ENCODE peak calls at places on chromosomes 7 and 10, in six cellular contexts. V is neuronal stem cell, Q is IMR-90, J is H1, Z is mesendoderm, O is H9. B is an unnamed sample. For H3K4me1, the result is how much of the 10 kb centered on the place peaks cover.

GRCh38 chr10:126216221-126216701 is 172.0 kb downstream of the ADAM12 start:
- DNase-seq in V (no peak), Q (peak), O (no peak), J (no peak), Z (peak), B (peak)

GRCh38 chr10:61128196-61128595 is 184.2 kb upstream of the RHOBTB1 start:
- DNase-seq in Z (no peak), Q (no peak), J (no peak), V (no peak), O (no peak), B (no peak)

GRCh38 chr10:33155720-33156638 is 178.5 kb downstream of the NRP1 start:
- DNase-seq in Q (peak), J (no peak), V (no peak), O (no peak), Z (peak), B (peak)

GRCh38 chr7:142085428-142085827 is 26.1 kb upstream of the MGAM2 start:
- DNase-seq in Z (no peak), V (no peak), J (no peak), Q (no peak), O (no peak), B (no peak)

GRCh38 chr10:35006836-35007235 is 83.3 kb downstream of the CUL2 start:
- DNase-seq in Q (peak), V (no peak), O (no peak), Z (no peak), J (no peak), B (peak)

GRCh38 chr10:132880148-132880981 is 62.0 kb downstream of the CFAP46 start:
- DNase-seq in Q (no peak), J (peak), V (no peak), Z (no peak), O (peak), B (no peak)

GRCh38 chr7:42081672-42082071 is 155.3 kb downstream of the GLI3 start:
- DNase-seq in Z (no peak), O (no peak), Q (no peak), J (no peak), V (no peak), B (no peak)

GRCh38 chr7:129664029-129665012 is 52.8 kb downstream of the NRF1 start:
- DNase-seq in O (no peak), J (no peak), V (no peak), Q (peak), Z (peak), B (peak)

GRCh38 chr10:58266003-58266825 is 1.5 kb downstream of the IPMK start:
- DNase-seq in J (no peak), Q (peak), V (no peak), O (no peak), Z (peak), B (peak)

GRCh38 chr7:46256870-46257528 is 335.9 kb upstream of the IGFBP3 start:
- DNase-seq in O (no peak), Z (no peak), V (no peak), J (no peak), Q (no peak), B (peak)

GRCh38 chr10:70604106-70604505 is 1.6 kb upstream of the PRF1 start:
- DNase-seq in J (no peak), Q (no peak), Z (no peak), O (no peak), V (no peak), B (no peak)

GRCh38 chr7:3272691-3273141 is 28.3 kb upstream of the SDK1 start:
- DNase-seq in J (no peak), V (no peak), Z (no peak), Q (peak), O (no peak), B (peak)

GRCh38 chr10:118983263-118983662 is 46.3 kb upstream of the NANOS1 start:
- DNase-seq in V (no peak), J (no peak), Z (no peak), Q (no peak), O (peak), B (no peak)

GRCh38 chr10:6781133-6781770 is 201.2 kb upstream of the PRKCQ start:
- DNase-seq in Z (no peak), Q (no peak), J (no peak), O (no peak), V (no peak), B (no peak)

GRCh38 chr10:105691811-105692210 is 1050.7 kb downstream of the SORCS3 start:
- DNase-seq in Q (no peak), J (no peak), O (no peak), Z (peak), V (peak), B (no peak)

GRCh38 chr10:21184216-21184615 is 287.1 kb upstream of the NEBL start:
- DNase-seq in Q (no peak), V (no peak), J (no peak), O (no peak), Z (no peak), B (peak)

GRCh38 chr7:158549176-158549833 is 38.3 kb downstream of the PTPRN2 start:
- DNase-seq in V (no peak), O (peak), Q (no peak), J (no peak), Z (peak), B (no peak)

GRCh38 chr10:93106631-93107072 is 33.0 kb downstream of the CYP26A1 start:
- DNase-seq in Q (peak), V (no peak), Z (no peak), O (no peak), J (no peak), B (peak)

GRCh38 chr10:5538892-5539651 is 14.3 kb downstream of the CALML3 start:
- DNase-seq in J (no peak), O (no peak), Q (no peak), Z (no peak), V (no peak), B (peak)

GRCh38 chr10:29102233-29102632 is 186.6 kb upstream of the LYZL1 start:
- DNase-seq in J (no peak), Z (no peak), O (no peak), Q (no peak), V (no peak), B (peak)

GRCh38 chr7:55593515-55594318 is 21.4 kb upstream of the VOPP1 start:
- DNase-seq in Q (peak), J (peak), O (peak), V (peak), Z (peak), B (peak)

GRCh38 chr7:64602086-64602485 is 39.2 kb upstream of the ZNF680 start:
- DNase-seq in O (no peak), Z (no peak), V (no peak), Q (peak), J (no peak), B (no peak)

GRCh38 chr7:29442146-29442545 is 121.5 kb upstream of the PRR15 start:
- DNase-seq in O (peak), Z (peak), J (no peak), Q (no peak), V (peak), B (no peak)

GRCh38 chr7:85172530-85172941 is 14.3 kb downstream of the SEMA3D start:
- DNase-seq in Q (peak), Z (no peak), V (no peak), O (no peak), J (no peak), B (peak)

GRCh38 chr10:89921422-89921821 is 220.0 kb downstream of the KIF20B start:
- DNase-seq in V (no peak), Z (peak), Q (no peak), O (no peak), J (no peak), B (no peak)

GRCh38 chr7:50153141-50153540 is 60.1 kb upstream of the ZPBP start:
- DNase-seq in V (no peak), J (no peak), O (no peak), Q (no peak), Z (no peak), B (peak)

GRCh38 chr7:50149364-50149763 is 56.3 kb upstream of the ZPBP start:
- DNase-seq in O (no peak), Z (no peak), V (no peak), J (no peak), Q (no peak), B (no peak)

GRCh38 chr7:50152486-50152885 is 59.4 kb upstream of the ZPBP start:
- DNase-seq in O (no peak), Z (no peak), V (no peak), J (no peak), Q (no peak), B (no peak)

GRCh38 chr7:50147952-50148351 is 54.9 kb upstream of the ZPBP start:
- DNase-seq in Q (no peak), O (no peak), J (no peak), V (no peak), Z (no peak), B (no peak)

GRCh38 chr7:50151661-50152060 is 58.6 kb upstream of the ZPBP start:
- DNase-seq in O (no peak), Q (no peak), Z (no peak), V (no peak), J (no peak), B (no peak)
- H3K4me1 ChIP-seq in O (under half), Q (under half), Z (under half), V (under half), J (under half), B (under half)

GRCh38 chr10:63457576-63457975 is 8.2 kb downstream of the JMJD1C start:
- DNase-seq in O (no peak), J (no peak), Q (no peak), Z (no peak), V (no peak), B (no peak)
- H2BK15ac ChIP-seq in O (no peak), J (no peak), Q (no peak), Z (no peak), V (no peak), B (no peak)

GRCh38 chr7:104980440-104980839 is 33.6 kb upstream of the KMT2E start:
- DNase-seq in Z (no peak), J (no peak), Q (no peak), O (no peak), V (no peak), B (no peak)
- H3K4me1 ChIP-seq in Z (under half), J (under half), Q (under half), O (under half), V (under half), B (under half)

GRCh38 chr10:102580230-102580629 is 64.0 kb upstream of the TRIM8 start:
- DNase-seq in O (no peak), V (no peak), Z (peak), J (no peak), Q (peak), B (peak)

GRCh38 chr10:102579206-102579790 is 65.0 kb upstream of the TRIM8 start:
- DNase-seq in Z (no peak), Q (peak), V (no peak), O (no peak), J (no peak), B (no peak)

GRCh38 chr10:102583435-102584417 is 60.6 kb upstream of the TRIM8 start:
- DNase-seq in Q (peak), J (peak), Z (peak), V (peak), O (peak), B (peak)

GRCh38 chr10:102582181-102582580 is 62.1 kb upstream of the TRIM8 start:
- DNase-seq in Z (no peak), V (no peak), Q (no peak), O (no peak), J (no peak), B (no peak)

GRCh38 chr10:102581401-102581800 is 62.9 kb upstream of the TRIM8 start:
- DNase-seq in O (no peak), Z (no peak), Q (no peak), V (no peak), J (no peak), B (no peak)
- H2BK15ac ChIP-seq in O (no peak), Z (no peak), Q (no peak), V (no peak), J (no peak), B (no peak)

DNA sequence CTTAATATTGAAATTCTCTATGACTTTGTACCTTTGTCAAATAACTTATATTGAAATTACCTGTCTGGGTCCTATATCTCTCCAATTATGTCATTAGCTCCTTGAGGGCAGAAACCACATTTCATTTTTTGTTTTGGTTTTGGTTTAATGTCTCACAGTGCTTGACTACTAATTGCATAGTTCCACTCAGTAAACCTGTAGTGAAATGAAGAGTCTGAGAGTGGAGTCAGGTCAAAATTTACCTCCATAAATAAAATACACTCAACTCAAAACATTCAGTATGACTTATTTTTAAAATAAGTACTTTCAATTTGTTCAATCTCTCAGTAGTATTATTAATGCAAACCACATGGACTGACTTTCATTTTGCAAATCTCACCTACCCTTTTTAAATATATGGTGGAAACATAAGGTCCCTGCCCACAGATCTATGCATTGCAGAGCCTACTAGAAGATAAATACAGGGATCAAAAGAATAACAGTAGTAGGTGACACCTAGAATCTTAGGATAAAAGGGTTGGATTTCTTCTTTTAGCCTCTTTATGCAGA is 32.5 kb downstream of the PDE1C start:
- DNase-seq in O (no peak), V (no peak), J (no peak), Z (no peak), Q (no peak), B (no peak)
- H3K4me1 ChIP-seq in O (under half), V (under half), J (under half), Z (under half), Q (under half), B (under half)

DNA sequence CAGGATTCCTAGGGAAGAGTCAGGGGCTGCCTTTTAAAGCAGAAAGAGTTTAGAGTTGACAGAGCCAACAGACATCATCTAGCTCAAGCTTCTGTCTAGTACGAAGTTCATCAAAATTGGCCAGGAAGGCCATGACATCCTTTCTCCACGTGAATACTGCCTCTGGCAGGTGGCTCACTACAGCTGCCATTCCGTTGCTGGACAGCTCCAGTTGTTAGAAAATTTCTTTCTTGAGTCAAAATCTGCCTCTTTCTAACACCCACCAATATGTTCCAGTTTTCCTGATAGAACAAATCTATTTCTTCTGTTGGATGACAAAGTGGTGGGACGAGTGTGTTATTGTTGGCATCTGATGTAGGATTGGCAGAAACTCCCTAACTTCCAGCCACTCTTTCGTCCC is 154.9 kb downstream of the ADRA2A start:
- DNase-seq in V (no peak), O (no peak), J (no peak), Q (no peak), Z (no peak), B (no peak)
- H2BK15ac ChIP-seq in V (no peak), O (no peak), J (no peak), Q (no peak), Z (no peak), B (no peak)

DNA sequence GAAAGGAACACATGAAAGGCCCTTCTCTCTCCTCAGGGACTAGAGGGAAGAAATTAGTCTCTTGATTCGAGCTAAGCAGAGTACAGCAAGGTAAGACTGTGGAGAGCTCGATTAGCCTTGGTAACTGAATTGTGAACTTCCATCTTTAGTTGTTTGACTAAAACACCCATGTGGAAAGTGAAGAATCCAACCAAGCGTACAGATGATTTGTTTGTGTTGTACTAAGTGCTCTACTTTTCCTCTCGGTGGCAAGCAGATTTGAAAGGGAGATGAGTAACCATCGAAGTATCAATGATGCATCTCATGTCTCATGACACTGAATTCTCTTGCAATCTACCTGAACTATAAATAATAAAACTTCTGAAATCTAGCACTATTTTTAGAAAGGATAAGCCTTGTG is 80.7 kb downstream of the FZD1 start:
- DNase-seq in J (no peak), Z (no peak), O (no peak), V (no peak), Q (no peak), B (no peak)
- H3K4me1 ChIP-seq in J (under half), Z (under half), O (under half), V (under half), Q (under half), B (under half)

GRCh38 chr10:116198636-116199035 is 74.4 kb downstream of the GFRA1 start:
- DNase-seq in Z (no peak), Q (no peak), V (no peak), O (peak), J (no peak), B (no peak)

GRCh38 chr10:116195583-116195982 is 77.4 kb downstream of the GFRA1 start:
- DNase-seq in Z (no peak), J (no peak), V (no peak), O (no peak), Q (no peak), B (no peak)

GRCh38 chr10:116195039-116195438 is 78.0 kb downstream of the GFRA1 start:
- DNase-seq in J (no peak), Z (no peak), Q (no peak), O (no peak), V (no peak), B (no peak)

GRCh38 chr10:116201011-116201410 is 72.0 kb downstream of the GFRA1 start:
- DNase-seq in V (no peak), Q (peak), Z (no peak), O (no peak), J (no peak), B (peak)

GRCh38 chr10:116197961-116198360 is 75.0 kb downstream of the GFRA1 start:
- DNase-seq in O (no peak), V (no peak), Q (no peak), J (no peak), Z (no peak), B (no peak)
- H2BK15ac ChIP-seq in O (no peak), V (no peak), Q (no peak), J (no peak), Z (no peak), B (no peak)